ENCODE peak calls at places on chromosomes 13 and 19, in five cellular contexts. Y, J, D, H and F are unnamed samples.

GRCh38 chr19:46296722-46297431 is at the start of gene HIF3A:
- DNase-seq in D (peak), J (peak), H (no peak), Y (no peak), F (no peak)

GRCh38 chr19:2168619-2169424 is 5.1 kb downstream of the DOT1L start:
- DNase-seq in Y (peak), J (no peak), D (no peak), H (peak), F (peak)

GRCh38 chr13:23828866-23829265 is 60.3 kb downstream of the MIPEP start:
- DNase-seq in J (no peak), H (no peak), Y (no peak), D (no peak), F (no peak)

GRCh38 chr19:41218615-41219507 is at the start of gene AXL:
- DNase-seq in H (peak), J (peak), Y (peak), D (peak), F (no peak)

GRCh38 chr13:28173793-28174192 is 35.4 kb downstream of the PAN3 start:
- DNase-seq in H (no peak), J (no peak), D (no peak), Y (no peak), F (no peak)

GRCh38 chr19:55581145-55581827 is 638 bp upstream of the ZNF579 start:
- DNase-seq in J (no peak), Y (peak), D (peak), H (no peak), F (peak)

GRCh38 chr13:113005076-113005865 is 36.3 kb downstream of the MCF2L start:
- DNase-seq in Y (no peak), J (no peak), H (no peak), D (no peak), F (no peak)

GRCh38 chr13:42355841-42356575 is 84.1 kb downstream of the AKAP11 start:
- DNase-seq in H (no peak), D (no peak), J (no peak), Y (no peak), F (no peak)

GRCh38 chr13:93698016-93698613 is 471.5 kb downstream of the GPC6 start:
- DNase-seq in Y (no peak), J (no peak), H (no peak), D (no peak), F (no peak)

GRCh38 chr13:100611678-100612492 is 23.3 kb upstream of the GGACT start:
- DNase-seq in Y (no peak), H (no peak), J (no peak), D (no peak), F (no peak)

GRCh38 chr13:94154362-94154761 is 325.1 kb downstream of the DCT start:
- DNase-seq in D (no peak), H (no peak), Y (no peak), J (no peak), F (no peak)

GRCh38 chr13:113123226-113124150 is 889 bp downstream of the F10 start:
- DNase-seq in H (no peak), D (peak), Y (no peak), J (no peak), F (peak)

GRCh38 chr13:35723820-35724219 is 247.3 kb upstream of the MAB21L1 start:
- DNase-seq in D (no peak), J (no peak), H (no peak), Y (no peak), F (peak)

GRCh38 chr13:81639984-81640582 is 1299.2 kb upstream of the SPRY2 start:
- DNase-seq in J (no peak), Y (peak), D (peak), H (peak), F (peak)

GRCh38 chr13:25171517-25172302 is at the start of gene AMER2:
- DNase-seq in Y (no peak), D (peak), J (no peak), H (no peak), F (no peak)

GRCh38 chr19:17455711-17456123 is 5.0 kb downstream of the NXNL1 start:
- DNase-seq in D (peak), H (no peak), J (no peak), Y (no peak), F (no peak)

GRCh38 chr13:32135655-32136054 is 104.1 kb downstream of the FRY start:
- DNase-seq in J (no peak), Y (no peak), D (no peak), H (no peak), F (no peak)
- TF ChIP-seq MAX in J (no peak), Y (no peak), D (no peak), H (no peak), F (no peak)

DNA sequence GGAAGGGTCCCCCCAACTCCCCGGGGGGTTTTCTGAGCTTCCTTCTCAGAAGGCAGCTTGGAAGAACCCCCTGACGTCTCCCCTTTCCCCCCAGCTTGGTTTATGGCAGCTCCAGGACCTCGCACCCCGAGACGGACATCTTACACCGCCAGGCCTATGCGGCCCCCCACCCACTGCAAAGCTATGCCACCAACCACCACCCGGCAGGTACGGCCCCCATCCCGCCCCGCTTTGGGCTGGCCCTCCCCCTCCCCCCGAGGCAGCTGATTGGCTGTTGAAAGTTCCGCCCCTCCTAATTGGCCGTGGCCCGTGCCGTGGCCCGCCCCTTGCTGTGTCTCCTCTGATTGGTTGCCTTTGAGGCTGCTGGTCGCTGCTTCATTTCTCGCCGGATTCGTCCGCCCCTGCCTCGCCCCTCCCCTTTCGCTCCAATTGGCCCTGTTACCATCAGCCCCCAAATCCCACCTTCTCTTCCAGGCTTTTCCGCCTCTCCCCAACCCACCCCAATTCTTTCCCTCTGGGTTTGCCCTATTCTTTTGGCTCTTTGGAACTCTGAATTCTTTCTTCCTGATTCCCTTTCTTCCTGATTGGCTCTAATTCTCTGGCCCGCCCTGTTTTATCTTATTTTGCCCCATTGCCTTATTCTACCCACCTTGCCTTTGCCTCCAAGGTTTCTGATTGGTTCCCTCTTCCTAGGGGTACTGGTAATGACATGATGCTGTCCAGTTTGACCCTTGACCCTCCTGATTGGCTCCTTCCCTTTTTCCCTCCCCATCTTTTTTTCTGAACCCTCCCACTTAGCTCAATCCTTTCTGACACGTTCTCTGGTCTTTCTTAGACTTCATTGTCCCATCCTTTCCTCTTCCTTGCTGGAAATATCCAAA is 2.5 kb downstream of the PRR12 start:
- DNase-seq in D (peak), Y (peak), H (peak), J (peak), F (peak)
- TF ChIP-seq MAX in D (no peak), Y (no peak), H (no peak), J (peak), F (no peak)

GRCh38 chr19:33510728-33511255 is 10.8 kb downstream of the PEPD start:
- DNase-seq in J (no peak), Y (no peak), H (no peak), D (no peak), F (no peak)

GRCh38 chr19:33508941-33509614 is 12.5 kb downstream of the PEPD start:
- DNase-seq in D (no peak), J (no peak), H (no peak), Y (no peak), F (no peak)

GRCh38 chr19:33508431-33508830 is 13.2 kb downstream of the PEPD start:
- DNase-seq in Y (no peak), D (no peak), H (no peak), J (no peak), F (no peak)

GRCh38 chr19:33511346-33511745 is 10.2 kb downstream of the PEPD start:
- DNase-seq in D (no peak), Y (no peak), J (no peak), H (no peak), F (no peak)

GRCh38 chr19:33509774-33510173 is 11.8 kb downstream of the PEPD start:
- DNase-seq in J (no peak), D (no peak), Y (no peak), H (no peak), F (no peak)
- TF ChIP-seq MAX in J (no peak), D (no peak), Y (no peak), H (no peak), F (no peak)

GRCh38 chr13:29472317-29472961 is 123.0 kb downstream of the SLC7A1 start:
- DNase-seq in J (no peak), Y (peak), D (peak), H (peak), F (peak)
- TF ChIP-seq MAX in J (no peak), Y (no peak), D (no peak), H (no peak), F (peak)

GRCh38 chr19:50494186-50495019 is 16.6 kb downstream of the JOSD2 start:
- DNase-seq in H (no peak), Y (no peak), D (no peak), J (no peak), F (no peak)

GRCh38 chr19:50497030-50497420 is 14.0 kb downstream of the JOSD2 start:
- DNase-seq in H (no peak), D (no peak), J (no peak), Y (no peak), F (no peak)

GRCh38 chr19:50495020-50495531 is 15.9 kb downstream of the JOSD2 start:
- DNase-seq in Y (no peak), D (no peak), J (no peak), H (no peak), F (no peak)

GRCh38 chr19:50498219-50499056 is 12.6 kb downstream of the JOSD2 start:
- DNase-seq in J (no peak), D (no peak), H (no peak), Y (no peak), F (no peak)

DNA sequence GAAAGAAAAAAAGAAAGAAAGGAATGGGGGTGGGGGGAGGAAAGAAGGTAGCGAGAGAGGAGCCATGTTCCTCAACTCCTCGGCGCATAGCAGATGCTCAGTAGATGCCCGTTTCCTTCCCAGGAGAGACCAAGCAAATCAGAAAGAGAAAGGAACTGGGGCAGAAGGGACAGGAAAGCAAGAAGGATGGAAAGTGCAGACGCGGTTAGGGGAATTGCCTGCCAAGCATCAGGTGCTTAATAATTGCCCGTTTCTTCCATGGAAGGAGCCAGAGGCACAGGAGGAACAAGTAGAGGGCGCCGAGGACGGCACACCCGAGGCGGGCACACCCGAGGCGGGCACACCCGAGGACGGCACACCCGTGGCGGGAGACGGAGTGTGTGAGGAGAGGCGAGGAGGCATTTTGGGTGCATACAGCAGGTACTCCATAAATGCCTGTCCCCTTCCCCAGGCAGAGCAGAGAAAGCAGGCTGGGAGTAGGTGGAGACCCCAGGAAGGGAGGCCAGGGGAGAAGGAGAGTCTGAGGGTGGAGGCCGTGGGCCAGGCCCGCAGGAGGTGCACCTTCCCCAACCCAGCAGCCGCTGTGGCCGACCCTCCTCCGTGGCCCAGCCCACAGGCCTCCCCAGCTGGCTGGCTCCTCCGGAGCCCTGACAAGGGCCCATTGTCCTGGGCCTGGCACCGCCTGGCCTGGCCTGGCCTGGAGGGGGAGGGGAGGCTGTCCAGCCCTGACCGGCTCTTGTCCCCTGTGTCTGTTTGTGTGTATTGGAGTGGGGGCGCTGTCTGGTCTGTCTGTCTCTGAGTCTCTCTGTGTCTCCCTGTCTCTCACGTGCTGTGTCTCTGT is 14.6 kb downstream of the JOSD2 start:
- DNase-seq in J (no peak), D (peak), H (no peak), Y (peak), F (no peak)
- TF ChIP-seq MAX in J (no peak), D (no peak), H (no peak), Y (no peak), F (no peak)

DNA sequence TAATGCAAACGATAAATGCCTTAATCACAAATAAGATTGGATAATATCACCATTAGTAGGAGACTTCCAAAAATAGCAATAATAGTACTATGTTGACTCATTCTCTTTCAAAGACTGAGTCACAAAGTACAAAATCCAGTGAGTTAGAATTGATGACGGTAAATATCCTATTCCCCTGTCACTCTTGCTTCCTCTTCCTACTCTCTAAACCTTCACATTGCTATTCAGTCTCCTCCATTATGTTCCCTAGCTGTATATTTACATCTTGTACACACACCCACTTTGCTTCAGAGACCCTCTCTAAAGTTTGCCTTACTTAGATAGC is 26.3 kb upstream of the INTS6 start:
- DNase-seq in Y (no peak), D (no peak), H (no peak), J (no peak), F (no peak)
- TF ChIP-seq MAX in Y (no peak), D (no peak), H (no peak), J (no peak), F (no peak)